ENCODE peak calls at places on chromosome 19, in ten cellular contexts. A is Panc1; F is dorsolateral prefrontal cortex; R is stimulated activated CD8-positive, alpha-beta memory T cell treated with anti-CD3 and anti-CD28 coated beads, Interleukin-2, amount 100 ng/mL, for 48 hours; N is GM04503; J is effector memory CD4-positive, alpha-beta T cell; Y is HS-5; C is thoracic aorta; Q is activated CD4-positive, alpha-beta T cell treated with anti-CD3 and anti-CD28 coated beads, Interleukin-2, amount 50 U/mL, for 1 hour; B is cardiac muscle cell. M is an unnamed sample.

GRCh38 chr19:53553865-53554791 is 16.2 kb downstream of the ZNF331 start:
- DNase-seq in C (peak; percentile 56), B (peak; percentile 71), N (no peak), A (peak; percentile 51), F (peak; percentile 77), Q (peak; percentile 91), J (peak; percentile 93), R (peak; percentile 79), Y (peak; percentile 78), M (peak; percentile 95)

GRCh38 chr19:48607359-48607755 is 815 bp downstream of the SPACA4 start:
- DNase-seq in Y (no peak), B (no peak), J (no peak), C (no peak), A (no peak), Q (no peak), F (no peak), R (no peak), N (no peak), M (no peak)

GRCh38 chr19:21698215-21698614 is 69.2 kb downstream of the ZNF100 start:
- DNase-seq in J (no peak), Q (no peak), C (no peak), R (no peak), B (peak; percentile 56), Y (no peak), N (peak; percentile 0), A (no peak), F (no peak), M (no peak)

GRCh38 chr19:801861-802496 is 4.7 kb downstream of the PTBP1 start:
- DNase-seq in N (no peak), J (no peak), B (peak; percentile 2), C (no peak), Q (no peak), A (no peak), F (no peak), R (no peak), Y (no peak), M (no peak)

GRCh38 chr19:48543121-48543710 is 8.8 kb upstream of the SULT2B1 start:
- DNase-seq in J (no peak), Y (peak; percentile 56), N (no peak), A (no peak), C (no peak), B (no peak), Q (no peak), R (no peak), F (no peak), M (no peak)

GRCh38 chr19:45135176-45135575 is 25.6 kb downstream of the NKPD1 start:
- DNase-seq in Y (no peak), C (no peak), F (no peak), B (no peak), Q (no peak), A (no peak), N (no peak), J (no peak), R (no peak), M (no peak)

GRCh38 chr19:33301011-33301899 is 1.1 kb downstream of the CEBPA start:
- DNase-seq in J (no peak), A (no peak), N (no peak), B (peak; percentile 40), F (peak; percentile 18), R (no peak), Q (no peak), C (no peak), Y (no peak), M (no peak)

GRCh38 chr19:47486900-47487299 is 2.9 kb upstream of the KPTN start:
- DNase-seq in R (no peak), Q (no peak), Y (no peak), B (no peak), F (no peak), C (no peak), N (no peak), A (no peak), J (no peak), M (no peak)

GRCh38 chr19:41377977-41378707 is 1.8 kb downstream of the TMEM91 start:
- DNase-seq in B (peak; percentile 31), Q (no peak), C (no peak), Y (no peak), R (no peak), J (no peak), N (no peak), F (no peak), A (no peak), M (no peak)

GRCh38 chr19:14116918-14117578 is 514 bp downstream of the PRKACA start:
- DNase-seq in A (no peak), C (no peak), B (no peak), Y (no peak), N (no peak), F (no peak), R (no peak), J (no peak), Q (peak; percentile 11), M (peak; percentile 31)

GRCh38 chr19:4524808-4525562 is 6.7 kb upstream of the PLIN4 start:
- DNase-seq in N (no peak), Q (peak; percentile 69), J (peak; percentile 21), A (peak; percentile 33), B (peak; percentile 53), F (no peak), Y (no peak), C (no peak), R (peak; percentile 65), M (peak; percentile 80)

GRCh38 chr19:38362076-38362945 is 12.1 kb upstream of the PSMD8 start:
- DNase-seq in N (peak; percentile 3), Y (no peak), R (peak; percentile 91), A (peak; percentile 28), F (no peak), J (peak; percentile 54), B (peak; percentile 88), Q (peak; percentile 64), C (no peak), M (peak; percentile 94)

GRCh38 chr19:36821758-36822157 is 16.4 kb downstream of the ZNF790 start:
- DNase-seq in C (no peak), A (no peak), B (no peak), Q (no peak), R (no peak), F (no peak), J (no peak), Y (no peak), N (no peak), M (no peak)

GRCh38 chr19:4083677-4084546 is 17.2 kb upstream of the ZBTB7A start:
- DNase-seq in Y (no peak), Q (no peak), C (no peak), R (no peak), B (no peak), F (no peak), A (no peak), N (no peak), J (no peak), M (peak; percentile 73)

GRCh38 chr19:34096020-34096915 is 76.0 kb upstream of the LSM14A start:
- DNase-seq in A (peak; percentile 51), R (no peak), Y (no peak), J (no peak), B (peak; percentile 69), C (no peak), F (no peak), Q (no peak), N (no peak), M (no peak)

GRCh38 chr19:49907745-49908446 is 11.2 kb upstream of the IL4I1 start:
- DNase-seq in F (no peak), J (no peak), N (no peak), B (no peak), Y (no peak), R (no peak), C (no peak), A (no peak), Q (no peak), M (peak; percentile 22)

GRCh38 chr19:5988520-5989387 is 10.8 kb upstream of the RANBP3 start:
- DNase-seq in A (no peak), Y (no peak), C (no peak), R (no peak), F (no peak), N (no peak), B (peak; percentile 47), Q (no peak), J (no peak), M (no peak)

GRCh38 chr19:4375164-4375619 is 25.2 kb downstream of the SH3GL1 start:
- DNase-seq in R (no peak), C (no peak), A (no peak), B (peak; percentile 44), Q (no peak), F (no peak), J (no peak), N (no peak), Y (peak; percentile 9), M (no peak)

GRCh38 chr19:17909017-17909732 is 23.6 kb upstream of the CCDC124 start:
- DNase-seq in C (no peak), N (no peak), R (no peak), Y (no peak), B (no peak), F (no peak), Q (no peak), A (no peak), J (no peak), M (no peak)

GRCh38 chr19:4581381-4582111 is 22.1 kb upstream of the SEMA6B start:
- DNase-seq in F (no peak), Y (no peak), B (peak; percentile 80), J (no peak), A (no peak), C (no peak), R (no peak), Q (no peak), N (no peak), M (no peak)

GRCh38 chr19:12092065-12092867 is 27.7 kb downstream of the ZNF844 start:
- DNase-seq in C (peak; percentile 49), A (peak; percentile 24), B (peak; percentile 95), R (peak; percentile 77), N (peak; percentile 56), Q (peak; percentile 21), F (peak; percentile 58), Y (peak; percentile 63), J (no peak), M (peak; percentile 84)

GRCh38 chr19:28864577-28865042 is 348.3 kb downstream of the UQCRFS1 start:
- DNase-seq in Y (no peak), B (peak; percentile 37), F (no peak), C (no peak), A (no peak), N (no peak), R (no peak), J (no peak), Q (no peak), M (no peak)

GRCh38 chr19:52142001-52142595 is 2.4 kb upstream of the ZNF616 start:
- DNase-seq in A (no peak), C (no peak), Y (no peak), J (no peak), R (no peak), B (no peak), Q (no peak), F (no peak), N (no peak), M (no peak)

GRCh38 chr19:58555369-58555885 is 522 bp upstream of the CHMP2A start:
- DNase-seq in Y (no peak), A (no peak), F (no peak), C (no peak), Q (no peak), B (no peak), R (no peak), J (no peak), N (no peak), M (no peak)

GRCh38 chr19:46776927-46777911 is 11.2 kb downstream of the SLC1A5 start:
- DNase-seq in R (peak; percentile 34), Y (no peak), N (no peak), J (no peak), Q (no peak), B (no peak), A (no peak), F (no peak), C (no peak), M (peak; percentile 34)

GRCh38 chr19:13016628-13017305 is 21.5 kb downstream of the NFIX start:
- DNase-seq in Q (no peak), F (no peak), B (no peak), Y (no peak), C (no peak), N (no peak), A (no peak), R (no peak), J (no peak), M (no peak)

GRCh38 chr19:55720214-55720746 is 17.9 kb downstream of the NLRP9 start:
- DNase-seq in Y (no peak), N (no peak), J (no peak), Q (no peak), F (no peak), R (no peak), B (no peak), A (no peak), C (no peak), M (no peak)

GRCh38 chr19:47729468-47729798 is 15.9 kb upstream of the NOP53 start:
- DNase-seq in Y (no peak), J (no peak), C (peak; percentile 65), B (no peak), N (no peak), A (peak; percentile 51), R (no peak), Q (no peak), F (no peak), M (peak; percentile 52)